ENCODE peak calls at places on chromosome 9, in nine cellular contexts. M is right atrium auricular region, I is lower leg skin, Q is HCT116, P is cardiac fibroblast, K is GM13977, D is epithelial cell of esophagus, L is left lung, Y is HFFc6. E is an unnamed sample.

GRCh38 chr9:117232991-117233390 is 181.9 kb downstream of the ASTN2 start:
- DNase-seq in M (no peak), I (no peak), Q (no peak), P (no peak), K (no peak), D (no peak), L (no peak), Y (no peak), E (no peak)

GRCh38 chr9:31574006-31574750 is 810.3 kb upstream of the ACO1 start:
- DNase-seq in M (no peak), I (no peak), Q (no peak), P (peak; percentile 45), K (no peak), D (peak; percentile 88), L (no peak), Y (no peak), E (no peak)

GRCh38 chr9:77922587-77922986 is 109.0 kb downstream of the GNAQ start:
- DNase-seq in M (no peak), I (no peak), Q (no peak), P (peak; percentile 19), K (no peak), D (no peak), L (no peak), Y (no peak), E (no peak)

GRCh38 chr9:129838707-129839259 is 3.5 kb downstream of the USP20 start:
- DNase-seq in M (no peak), I (no peak), Q (no peak), P (peak; percentile 84), K (no peak), D (peak; percentile 71), L (no peak), Y (peak; percentile 98), E (no peak)

GRCh38 chr9:115211413-115212204 is 93.7 kb upstream of the TNC start:
- DNase-seq in M (no peak), I (no peak), Q (no peak), P (no peak), K (peak; percentile 12), D (peak; percentile 37), L (no peak), Y (peak; percentile 67), E (no peak)

GRCh38 chr9:86941196-86941595 is 6.1 kb downstream of the GAS1 start:
- DNase-seq in M (no peak), I (no peak), Q (no peak), P (no peak), K (no peak), D (no peak), L (no peak), Y (no peak), E (no peak)

GRCh38 chr9:135309763-135310125 is 169.8 kb upstream of the PPP1R26 start:
- DNase-seq in M (no peak), I (no peak), Q (no peak), P (no peak), K (no peak), D (no peak), L (no peak), Y (no peak), E (no peak)

GRCh38 chr9:93663877-93664548 is 87.6 kb downstream of the PHF2 start:
- DNase-seq in M (no peak), I (no peak), Q (no peak), P (no peak), K (no peak), D (no peak), L (no peak), Y (no peak), E (no peak)

GRCh38 chr9:94014845-94015244 is 59.7 kb upstream of the BARX1 start:
- DNase-seq in M (no peak), I (no peak), Q (no peak), P (no peak), K (no peak), D (no peak), L (no peak), Y (no peak), E (no peak)

GRCh38 chr9:27377811-27378345 is 80.9 kb upstream of the EQTN start:
- DNase-seq in M (no peak), I (no peak), Q (no peak), P (no peak), K (peak; percentile 36), D (no peak), L (no peak), Y (no peak), E (no peak)

GRCh38 chr9:137227853-137228514 is 682 bp downstream of the RNF224 start:
- DNase-seq in M (no peak), I (no peak), Q (no peak), P (no peak), K (no peak), D (no peak), L (no peak), Y (no peak), E (no peak)

GRCh38 chr9:19551124-19551929 is 142.5 kb downstream of the ACER2 start:
- DNase-seq in M (no peak), I (no peak), Q (no peak), P (no peak), K (no peak), D (no peak), L (no peak), Y (no peak), E (no peak)

GRCh38 chr9:92189782-92190535 is 74.7 kb upstream of the SPTLC1 start:
- DNase-seq in M (no peak), I (no peak), Q (no peak), P (no peak), K (no peak), D (no peak), L (no peak), Y (no peak), E (no peak)

GRCh38 chr9:133509179-133510083 is 15.3 kb downstream of the MYMK start:
- DNase-seq in M (no peak), I (no peak), Q (no peak), P (no peak), K (no peak), D (peak; percentile 13), L (no peak), Y (no peak), E (no peak)

GRCh38 chr9:128144239-128145181 is 4.7 kb upstream of the LCN2 start:
- DNase-seq in M (no peak), I (no peak), Q (no peak), P (no peak), K (no peak), D (no peak), L (no peak), Y (no peak), E (no peak)

GRCh38 chr9:121372239-121372562 is 2.2 kb upstream of the STOM start:
- DNase-seq in M (no peak), I (no peak), Q (no peak), P (no peak), K (no peak), D (no peak), L (no peak), Y (no peak), E (no peak)

GRCh38 chr9:121373401-121373769 is 3.3 kb upstream of the STOM start:
- DNase-seq in M (no peak), I (no peak), Q (no peak), P (peak; percentile 46), K (no peak), D (peak; percentile 68), L (no peak), Y (no peak), E (no peak)

GRCh38 chr9:121380941-121381340 is 10.9 kb upstream of the STOM start:
- DNase-seq in M (no peak), I (no peak), Q (no peak), P (no peak), K (no peak), D (no peak), L (no peak), Y (no peak), E (no peak)

GRCh38 chr9:121372563-121373400 is 2.7 kb upstream of the STOM start:
- DNase-seq in M (no peak), I (no peak), Q (no peak), P (peak; percentile 72), K (no peak), D (peak; percentile 94), L (no peak), Y (peak; percentile 28), E (no peak)

DNA sequence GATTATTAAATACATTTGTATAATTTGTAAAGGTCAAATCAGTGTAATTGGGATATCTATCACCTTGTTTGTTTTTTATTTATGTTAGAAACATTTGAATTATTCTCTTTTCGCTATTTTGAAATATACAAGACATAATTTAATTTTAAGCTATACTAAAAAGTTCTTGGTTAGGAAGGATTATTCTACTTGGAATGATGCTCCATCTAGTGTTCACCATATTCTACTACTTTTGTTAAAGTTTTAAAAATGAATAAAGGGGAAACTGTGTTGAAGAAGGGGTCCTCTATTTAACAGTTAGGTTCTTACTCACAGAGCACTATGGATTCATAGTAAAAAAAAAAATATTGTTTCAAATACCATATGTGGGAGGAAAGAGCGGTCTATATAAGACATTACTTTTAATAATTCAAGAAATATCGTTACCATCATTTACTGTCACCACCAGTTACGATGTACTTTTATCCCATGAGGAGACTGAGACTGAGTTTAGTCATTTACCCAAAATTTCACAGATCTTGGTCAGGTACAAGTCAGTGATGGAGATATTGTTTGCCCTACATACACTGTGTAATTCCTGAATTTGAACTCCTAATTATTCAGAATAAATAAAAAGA is 6.3 kb upstream of the STOM start:
- DNase-seq in M (no peak), I (no peak), Q (no peak), P (peak; percentile 61), K (no peak), D (no peak), L (no peak), Y (no peak), E (no peak)
- TF ChIP-seq CTCF in M (peak; percentile 64), I (no peak), Q (peak; percentile 19), P (peak; percentile 43), K (peak; percentile 29), D (peak; percentile 21), L (peak; percentile 34), Y (peak; percentile 80), E (peak; percentile 84)

GRCh38 chr9:79568337-79569084 is 3.3 kb upstream of the TLE4 start:
- DNase-seq in M (no peak), I (no peak), Q (no peak), P (no peak), K (peak; percentile 13), D (no peak), L (no peak), Y (no peak), E (no peak)
- TF ChIP-seq CTCF in M (no peak), I (no peak), Q (no peak), P (no peak), K (no peak), D (no peak), L (no peak), Y (no peak), E (no peak)

DNA sequence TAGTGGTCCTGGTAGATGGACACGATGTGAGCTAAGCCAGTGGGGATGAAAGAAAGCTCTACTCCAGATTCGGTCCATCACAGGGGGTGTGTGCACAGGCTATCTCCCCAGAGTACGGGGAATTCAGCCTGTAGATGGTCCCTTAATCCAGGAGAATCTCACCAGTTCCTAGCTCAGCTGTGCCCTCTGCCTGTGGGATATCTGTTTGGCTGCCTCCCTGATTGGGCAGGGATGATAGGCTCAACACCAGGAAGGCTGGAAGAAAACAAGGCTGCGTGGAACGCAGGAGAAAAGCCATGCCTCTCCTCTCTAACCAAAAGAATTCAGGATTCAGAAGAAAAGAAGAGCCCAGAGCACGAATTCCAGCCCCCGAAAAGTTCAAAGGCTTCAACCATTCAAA is 40.9 kb downstream of the VLDLR start:
- DNase-seq in M (no peak), I (no peak), Q (no peak), P (no peak), K (no peak), D (peak; percentile 16), L (no peak), Y (peak; percentile 3), E (no peak)
- TF ChIP-seq CTCF in M (no peak), I (no peak), Q (no peak), P (no peak), K (no peak), D (peak; percentile 12), L (no peak), Y (peak; percentile 47), E (no peak)

GRCh38 chr9:96376926-96377874 is 6.3 kb downstream of the SLC35D2 start:
- DNase-seq in M (no peak), I (no peak), Q (no peak), P (peak; percentile 65), K (no peak), D (no peak), L (peak; percentile 68), Y (peak; percentile 46), E (no peak)
- TF ChIP-seq CTCF in M (no peak), I (no peak), Q (no peak), P (no peak), K (no peak), D (no peak), L (no peak), Y (no peak), E (no peak)